ENCODE peak calls at places on chromosome 21, in five cellular contexts. E is DND-41, F is IMR-90, Q is K562, M is right atrium auricular region. V is an unnamed sample. For H3K27me3, the result is how much of the 10 kb centered on the place peaks cover.

GRCh38 chr21:35637431-35637830 is 422.9 kb downstream of the SETD4 start:
- DNase-seq in E (no peak), F (peak), Q (no peak), M (peak), V (no peak)

GRCh38 chr21:28781602-28782274 is 210.9 kb downstream of the LTN1 start:
- DNase-seq in E (peak), F (peak), Q (peak), M (no peak), V (peak)

GRCh38 chr21:43767980-43768867 is 7.9 kb downstream of the CSTB start:
- DNase-seq in E (no peak), F (peak), Q (peak), M (peak), V (no peak)

GRCh38 chr21:46182548-46183336 is 1.5 kb downstream of the SPATC1L start:
- DNase-seq in E (no peak), F (no peak), Q (peak), M (peak), V (no peak)

GRCh38 chr21:42735944-42736343 is 82.5 kb downstream of the PDE9A start:
- DNase-seq in E (no peak), F (no peak), Q (no peak), M (no peak), V (no peak)

GRCh38 chr21:24583473-24583872 is 1023.8 kb downstream of the MRPL39 start:
- DNase-seq in E (no peak), F (no peak), Q (no peak), M (no peak), V (no peak)

GRCh38 chr21:46551636-46552241 is 53.1 kb downstream of the S100B start:
- DNase-seq in E (no peak), F (no peak), Q (no peak), M (peak), V (no peak)

GRCh38 chr21:46152939-46153258 is 2.5 kb downstream of the FTCD start:
- DNase-seq in E (no peak), F (no peak), Q (no peak), M (no peak), V (no peak)

GRCh38 chr21:22297575-22297974 is 1299.4 kb downstream of the NCAM2 start:
- DNase-seq in E (no peak), F (no peak), Q (no peak), M (no peak), V (no peak)

GRCh38 chr21:46155514-46156377 is at the start of gene FTCD:
- DNase-seq in E (no peak), F (no peak), Q (no peak), M (no peak), V (peak)

GRCh38 chr21:36910581-36911307 is 55.7 kb downstream of the HLCS start:
- DNase-seq in E (no peak), F (peak), Q (no peak), M (peak), V (peak)

GRCh38 chr21:37531402-37532042 is 164.9 kb downstream of the DYRK1A start:
- DNase-seq in E (no peak), F (no peak), Q (no peak), M (no peak), V (no peak)

GRCh38 chr21:36846624-36847023 is 119.8 kb downstream of the HLCS start:
- DNase-seq in E (no peak), F (peak), Q (no peak), M (no peak), V (no peak)

GRCh38 chr21:28975401-28975800 is 17.3 kb downstream of the LTN1 start:
- DNase-seq in E (no peak), F (peak), Q (no peak), M (no peak), V (no peak)

GRCh38 chr21:37855568-37856391 is 60.5 kb downstream of the KCNJ6 start:
- DNase-seq in E (no peak), F (peak), Q (no peak), M (no peak), V (no peak)

GRCh38 chr21:43864806-43865470 is at the start of gene AGPAT3:
- DNase-seq in E (peak), F (no peak), Q (peak), M (no peak), V (peak)

GRCh38 chr21:29208666-29209059 is 78.2 kb downstream of the MAP3K7CL start:
- DNase-seq in E (no peak), F (peak), Q (no peak), M (no peak), V (no peak)

GRCh38 chr21:36902793-36903192 is 63.7 kb downstream of the HLCS start:
- DNase-seq in E (no peak), F (peak), Q (no peak), M (peak), V (no peak)

GRCh38 chr21:25456672-25457071 is 150.6 kb downstream of the MRPL39 start:
- DNase-seq in E (no peak), F (peak), Q (no peak), M (no peak), V (no peak)

GRCh38 chr21:43805275-43805800 is 16.0 kb downstream of the RRP1 start:
- DNase-seq in E (no peak), F (no peak), Q (no peak), M (no peak), V (no peak)

GRCh38 chr21:46126321-46127238 is 28.7 kb downstream of the COL6A2 start:
- DNase-seq in E (no peak), F (no peak), Q (no peak), M (no peak), V (peak)

GRCh38 chr21:32184485-32184884 is 94.4 kb downstream of the MIS18A start:
- DNase-seq in E (no peak), F (no peak), Q (no peak), M (no peak), V (no peak)

GRCh38 chr21:25409992-25410391 is 197.3 kb downstream of the MRPL39 start:
- DNase-seq in E (peak), F (no peak), Q (no peak), M (no peak), V (no peak)

GRCh38 chr21:30680586-30680985 is 37.9 kb downstream of the KRTAP20-3 start:
- DNase-seq in E (no peak), F (no peak), Q (no peak), M (no peak), V (no peak)

GRCh38 chr21:37780991-37781983 is 135.0 kb downstream of the KCNJ6 start:
- DNase-seq in E (no peak), F (no peak), Q (no peak), M (no peak), V (no peak)

GRCh38 chr21:37427221-37427620 is 60.6 kb downstream of the DYRK1A start:
- DNase-seq in E (no peak), F (no peak), Q (no peak), M (no peak), V (no peak)

GRCh38 chr21:43976661-43977060 is 35.4 kb upstream of the TRAPPC10 start:
- DNase-seq in E (no peak), F (no peak), Q (no peak), M (no peak), V (no peak)

GRCh38 chr21:17250651-17251294 is 262.1 kb upstream of the CXADR start:
- DNase-seq in E (no peak), F (no peak), Q (no peak), M (no peak), V (peak)

GRCh38 chr21:16407403-16408279 is 677.9 kb downstream of the USP25 start:
- DNase-seq in E (no peak), F (no peak), Q (no peak), M (no peak), V (peak)

GRCh38 chr21:43312751-43313169 is 114.2 kb downstream of the SIK1 start:
- DNase-seq in E (no peak), F (no peak), Q (no peak), M (no peak), V (no peak)

GRCh38 chr21:35204850-35205564 is 155.9 kb upstream of the RUNX1 start:
- DNase-seq in E (peak), F (peak), Q (peak), M (peak), V (no peak)

GRCh38 chr21:25283720-25284119 is 323.6 kb downstream of the MRPL39 start:
- DNase-seq in E (no peak), F (peak), Q (no peak), M (no peak), V (peak)

GRCh38 chr21:23401278-23401677 is 2206.0 kb downstream of the MRPL39 start:
- DNase-seq in E (no peak), F (no peak), Q (no peak), M (no peak), V (peak)

GRCh38 chr21:16840549-16840948 is 672.3 kb upstream of the CXADR start:
- DNase-seq in E (no peak), F (no peak), Q (no peak), M (no peak), V (no peak)

GRCh38 chr21:33470701-33471100 is 9.1 kb downstream of the TMEM50B start:
- DNase-seq in E (no peak), F (no peak), Q (no peak), M (no peak), V (no peak)

GRCh38 chr21:33478182-33478581 is 1.6 kb downstream of the TMEM50B start:
- DNase-seq in E (no peak), F (no peak), Q (no peak), M (no peak), V (no peak)

GRCh38 chr21:33478858-33479678 is 706 bp downstream of the TMEM50B start:
- DNase-seq in E (peak), F (peak), Q (peak), M (no peak), V (peak)

GRCh38 chr21:33477066-33477465 is 2.7 kb downstream of the TMEM50B start:
- DNase-seq in E (no peak), F (no peak), Q (no peak), M (no peak), V (no peak)

GRCh38 chr21:33473344-33473743 is 6.4 kb downstream of the TMEM50B start:
- DNase-seq in E (no peak), F (no peak), Q (no peak), M (no peak), V (no peak)
- H3K27me3 ChIP-seq in E (under half), F (under half), Q (under half), M (under half), V (under half)

GRCh38 chr21:39097981-39098380 is 85.3 kb downstream of the PSMG1 start:
- DNase-seq in E (no peak), F (no peak), Q (no peak), M (no peak), V (no peak)

GRCh38 chr21:39094847-39095525 is 88.3 kb downstream of the PSMG1 start:
- DNase-seq in E (no peak), F (peak), Q (peak), M (no peak), V (no peak)

GRCh38 chr21:39095681-39096080 is 87.6 kb downstream of the PSMG1 start:
- DNase-seq in E (no peak), F (no peak), Q (no peak), M (no peak), V (no peak)

GRCh38 chr21:39097335-39097861 is 85.9 kb downstream of the PSMG1 start:
- DNase-seq in E (no peak), F (no peak), Q (no peak), M (no peak), V (no peak)

DNA sequence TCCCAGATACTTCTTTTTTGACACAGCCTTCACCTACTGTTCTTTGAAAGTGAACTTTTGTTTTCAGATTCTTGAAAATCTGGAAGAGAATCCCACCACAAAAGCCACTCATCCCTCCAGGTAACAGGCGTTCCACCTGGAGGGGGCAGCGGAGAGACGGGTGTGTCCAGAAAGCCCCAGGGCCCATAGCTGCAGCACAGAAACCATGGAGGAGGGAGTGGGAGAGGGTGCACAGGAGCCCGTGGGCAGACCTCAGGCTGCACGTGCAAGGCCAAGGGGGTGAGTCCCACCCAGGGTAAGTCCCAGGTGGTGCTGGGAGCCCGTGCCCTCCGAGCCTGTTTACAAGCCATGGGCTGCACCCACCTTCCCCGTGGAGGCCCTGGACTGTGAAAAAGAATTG is 86.5 kb downstream of the PSMG1 start:
- DNase-seq in E (no peak), F (no peak), Q (no peak), M (no peak), V (no peak)
- TF ChIP-seq CTCF in E (peak), F (no peak), Q (no peak), M (no peak), V (peak)

GRCh38 chr21:27572681-27573080 is 605.8 kb upstream of the ADAMTS5 start:
- DNase-seq in E (no peak), F (peak), Q (no peak), M (no peak), V (no peak)
- H3K4me3 ChIP-seq in E (no peak), F (no peak), Q (no peak), M (no peak), V (no peak)

DNA sequence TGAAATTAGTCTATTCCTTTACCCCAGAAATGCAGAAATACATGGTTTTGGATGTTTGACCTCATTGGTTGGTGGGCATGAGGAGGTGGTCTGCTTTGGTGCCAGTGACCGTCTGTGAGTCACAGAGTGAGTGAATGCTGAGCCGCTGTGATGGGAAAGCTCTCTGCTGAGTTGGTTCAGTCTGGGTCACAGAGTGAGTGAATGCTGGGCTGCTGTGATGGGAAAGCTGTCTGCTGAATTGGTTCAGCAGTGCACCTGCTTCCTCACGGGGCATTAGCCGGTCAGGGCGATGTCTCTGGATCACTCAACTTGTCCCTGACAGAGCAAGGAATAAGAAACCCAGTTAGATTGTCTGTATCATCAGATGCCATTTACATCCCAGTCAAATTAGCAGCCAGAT is 40.8 kb downstream of the ADARB1 start:
- DNase-seq in E (no peak), F (no peak), Q (no peak), M (no peak), V (no peak)
- H3K27me3 ChIP-seq in E (under half), F (under half), Q (under half), M (under half), V (under half)

GRCh38 chr21:41709166-41709565 is 57.7 kb downstream of the RIPK4 start:
- DNase-seq in E (no peak), F (no peak), Q (no peak), M (no peak), V (no peak)
- TF ChIP-seq CTCF in E (no peak), F (no peak), Q (no peak), M (no peak), V (no peak)

GRCh38 chr21:33238565-33239255 is 9.0 kb downstream of the IFNAR2 start:
- DNase-seq in E (no peak), F (no peak), Q (no peak), M (no peak), V (no peak)
- H3K4me3 ChIP-seq in E (no peak), F (no peak), Q (no peak), M (no peak), V (no peak)

GRCh38 chr21:34003428-34003827 is 70.0 kb upstream of the MRPS6 start:
- DNase-seq in E (no peak), F (no peak), Q (no peak), M (no peak), V (no peak)
- H3K27me3 ChIP-seq in E (under half), F (under half), Q (under half), M (under half), V (under half)

DNA sequence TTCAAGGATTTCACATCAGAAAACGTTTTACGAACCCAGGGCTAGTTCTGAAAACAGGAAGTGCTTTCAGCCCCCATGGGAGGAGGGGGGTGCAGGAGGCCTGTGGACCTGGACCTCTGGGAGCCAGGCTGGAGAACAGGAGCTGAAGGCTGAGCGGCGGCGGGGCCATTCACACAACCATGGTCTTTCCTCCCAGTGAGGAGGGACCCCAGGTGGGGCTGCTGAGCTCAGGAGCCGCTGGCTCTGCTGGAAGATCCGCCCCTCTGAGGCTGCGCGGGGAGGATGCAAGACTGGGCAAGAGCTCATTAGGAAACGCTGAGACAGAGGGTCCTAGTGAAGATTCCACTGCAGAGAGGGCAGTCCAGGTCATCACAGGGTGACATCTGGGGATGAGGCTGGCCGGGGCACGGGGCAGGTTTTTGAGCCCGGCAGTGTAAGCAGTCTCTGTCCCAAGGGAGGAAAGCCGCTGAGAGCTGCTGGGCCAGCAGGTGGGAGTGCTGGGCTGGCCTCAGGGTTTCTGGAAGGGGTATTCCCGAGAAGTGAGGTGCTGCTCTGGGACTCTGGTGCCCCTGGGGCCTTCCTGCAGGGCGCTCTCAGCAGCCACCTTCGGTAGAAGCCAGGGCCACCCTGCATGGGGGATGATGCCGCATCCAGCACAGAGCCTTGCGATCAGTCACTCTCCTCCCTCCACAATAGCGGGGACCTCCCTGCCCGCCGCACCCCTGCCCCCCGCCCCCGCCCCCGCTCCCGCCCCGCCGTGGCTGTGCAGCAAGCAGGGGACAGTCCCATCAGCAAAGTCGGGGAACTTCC is 7.5 kb downstream of the MX2 start:
- DNase-seq in E (peak), F (no peak), Q (no peak), M (no peak), V (no peak)
- TF ChIP-seq CTCF in E (peak), F (no peak), Q (peak), M (peak), V (no peak)

V was measured in BE2C.